ENCODE peak calls at places on chromosomes 7 and 10, in seven cellular contexts. G is activated T-helper 1 cell treated with anti-CD3 and anti-CD28 coated beads, Interleukin-12 subunit alpha, Interleukin-12 subunit beta, Interleukin-2, Interleukin-4 antibody, amounts not matched to agents 30 ng/mL and 10 ng/mL and 1 ng/mL, durations not matched to agents 14 hours and 24 hours and 36 hours; Q is activated CD4-positive, alpha-beta T cell treated with anti-CD3 and anti-CD28 coated beads, Interleukin-2, amount 50 U/mL, for 4 hours; E is PC-9; I is RWPE1; O is iPS-NIHi11; U is NCI-H1105 treated with DMSO at 0.1 percent for 48 hours. S is an unnamed sample.

GRCh38 chr7:5701085-5701914 is 80.2 kb downstream of the RNF216 start:
- DNase-seq in O (no peak), U (no peak), E (no peak), I (no peak), G (peak), Q (peak), S (no peak)

GRCh38 chr7:117122536-117122935 is 169.2 kb downstream of the ST7 start:
- DNase-seq in I (no peak), O (no peak), G (no peak), E (no peak), Q (no peak), U (no peak), S (no peak)

GRCh38 chr10:1625731-1626130 is 111.6 kb downstream of the ADARB2 start:
- DNase-seq in G (no peak), E (no peak), I (no peak), U (no peak), O (no peak), Q (no peak), S (no peak)

GRCh38 chr10:43407148-43407575 is 1.8 kb downstream of the HNRNPF start:
- DNase-seq in G (peak), E (peak), U (no peak), O (peak), Q (peak), I (no peak), S (peak)

GRCh38 chr10:50381637-50382036 is 130.3 kb upstream of the ASAH2 start:
- DNase-seq in Q (no peak), O (no peak), I (no peak), E (no peak), U (no peak), G (no peak), S (no peak)

GRCh38 chr10:25753776-25754175 is 180.3 kb upstream of the MYO3A start:
- DNase-seq in E (no peak), Q (no peak), G (no peak), I (no peak), O (no peak), U (no peak), S (no peak)

GRCh38 chr7:33880787-33881186 is 24.6 kb upstream of the BMPER start:
- DNase-seq in I (no peak), G (no peak), U (no peak), Q (no peak), O (no peak), E (no peak), S (no peak)

GRCh38 chr10:101066146-101066889 is 4.5 kb downstream of the KAZALD1 start:
- DNase-seq in U (peak), O (peak), Q (no peak), E (peak), I (peak), G (peak), S (peak)

GRCh38 chr7:40469481-40469880 is 334.7 kb downstream of the SUGCT start:
- DNase-seq in Q (no peak), O (no peak), E (no peak), G (no peak), I (no peak), U (no peak), S (no peak)

GRCh38 chr10:28676297-28676967 is 889 bp upstream of the BAMBI start:
- DNase-seq in G (no peak), E (no peak), O (peak), I (no peak), U (no peak), Q (no peak), S (peak)

GRCh38 chr10:42645103-42645502 is 6.7 kb upstream of the ZNF33B start:
- DNase-seq in Q (no peak), O (no peak), E (no peak), I (no peak), U (no peak), G (no peak), S (no peak)

GRCh38 chr10:100713049-100713858 is 32.1 kb upstream of the PAX2 start:
- DNase-seq in O (peak), U (no peak), I (no peak), Q (no peak), E (no peak), G (no peak), S (no peak)

GRCh38 chr7:20260219-20260618 is 43.0 kb upstream of the MACC1 start:
- DNase-seq in Q (no peak), E (no peak), O (no peak), I (no peak), U (no peak), G (no peak), S (no peak)

GRCh38 chr7:95581446-95581845 is 14.9 kb downstream of the PDK4 start:
- DNase-seq in I (no peak), U (no peak), G (no peak), Q (no peak), E (no peak), O (no peak), S (no peak)

S was measured in COR-L47.